ENCODE peak calls at places on chromosome 17, in seven cellular contexts. J is choroid plexus epithelial cell; R is lower leg skin; V is CD8-positive, alpha-beta T cell; Z is NB4; C is BE2C; Q is cardiac muscle cell. G is an unnamed sample.
A peak's percentile ranks its signal among the peaks of the same experiment; 100 is the strongest.

GRCh38 chr17:5832886-5833285 is 237.3 kb upstream of the WSCD1 start:
- DNase-seq in J (peak; percentile 76), V (no peak), Z (no peak), Q (peak; percentile 10), C (no peak), R (no peak), G (peak; percentile 74)

GRCh38 chr17:34584805-34585416 is 5.5 kb downstream of the TMEM132E start:
- DNase-seq in C (peak; percentile 71), Q (peak; percentile 59), V (no peak), J (peak; percentile 57), Z (peak; percentile 57), R (no peak), G (peak; percentile 13)

GRCh38 chr17:67460097-67460496 is 83.0 kb downstream of the PITPNC1 start:
- DNase-seq in C (no peak), J (no peak), R (no peak), Z (no peak), Q (no peak), V (no peak), G (no peak)

GRCh38 chr17:43814026-43814425 is 18.9 kb downstream of the MPP3 start:
- DNase-seq in R (no peak), C (no peak), Z (no peak), V (no peak), Q (no peak), J (no peak), G (no peak)

GRCh38 chr17:9644910-9645751 is at the start of gene USP43:
- DNase-seq in C (no peak), V (no peak), R (no peak), Z (peak; percentile 82), Q (peak; percentile 23), J (peak; percentile 41), G (peak; percentile 12)

GRCh38 chr17:16515933-16516332 is 23.9 kb upstream of the LRRC75A start:
- DNase-seq in R (no peak), Q (no peak), J (no peak), V (no peak), C (no peak), Z (no peak), G (no peak)

GRCh38 chr17:63820963-63821561 is 6.2 kb upstream of the PSMC5 start:
- DNase-seq in C (no peak), V (no peak), Q (no peak), Z (no peak), R (no peak), J (no peak), G (no peak)

GRCh38 chr17:76032073-76032779 is 5.1 kb upstream of the EVPL start:
- DNase-seq in J (no peak), Z (no peak), Q (no peak), R (no peak), V (no peak), C (no peak), G (no peak)

GRCh38 chr17:42781639-42782401 is 1.4 kb downstream of the WNK4 start:
- DNase-seq in R (no peak), V (no peak), Q (no peak), C (no peak), J (no peak), Z (no peak), G (no peak)

GRCh38 chr17:4722678-4723240 is 8.5 kb upstream of the MED11 start:
- DNase-seq in C (no peak), Q (no peak), V (no peak), Z (peak; percentile 36), R (no peak), J (no peak), G (no peak)

GRCh38 chr17:530851-531250 is 178.2 kb upstream of the RPH3AL start:
- DNase-seq in R (no peak), Q (no peak), J (no peak), Z (no peak), V (no peak), C (no peak), G (no peak)

GRCh38 chr17:76268015-76268749 is 3.0 kb downstream of the UBALD2 start:
- DNase-seq in C (no peak), R (peak; percentile 86), Q (peak; percentile 93), V (peak; percentile 85), J (peak; percentile 88), Z (peak; percentile 95), G (peak; percentile 80)

GRCh38 chr17:32998893-32999240 is 7.2 kb downstream of the SPACA3 start:
- DNase-seq in R (no peak), V (no peak), J (peak; percentile 30), Z (no peak), Q (peak; percentile 40), C (no peak), G (peak; percentile 73)

GRCh38 chr17:77531641-77532040 is 390.9 kb downstream of the SEC14L1 start:
- DNase-seq in J (no peak), C (no peak), V (no peak), Z (no peak), Q (no peak), R (no peak), G (no peak)

GRCh38 chr17:36943250-36944220 is 5.2 kb upstream of the AATF start:
- DNase-seq in J (no peak), Q (no peak), R (no peak), C (no peak), V (no peak), Z (no peak), G (no peak)

GRCh38 chr17:50132104-50132794 is 2.3 kb upstream of the SAMD14 start:
- DNase-seq in V (no peak), J (no peak), Z (no peak), C (no peak), R (no peak), Q (no peak), G (no peak)
- H3K4me3 ChIP-seq in V (no peak overlapping the region), J (no peak overlapping the region), Z (no peak overlapping the region), C (no peak overlapping the region), R (no peak overlapping the region), Q (no peak overlapping the region), G (no peak overlapping the region)

GRCh38 chr17:49898547-49899490 is 51.0 kb upstream of the TAC4 start:
- DNase-seq in C (no peak), J (peak; percentile 25), V (no peak), Z (no peak), R (no peak), Q (no peak), G (no peak)
- TF ChIP-seq CTCF in C (peak; percentile 7), J (peak; percentile 41), V (no peak), Z (no peak), R (no peak), Q (peak; percentile 6), G (no peak)

GRCh38 chr17:45425984-45426413 is 6.7 kb downstream of the ARHGAP27 start:
- DNase-seq in V (no peak), Q (no peak), C (no peak), R (no peak), J (no peak), Z (no peak), G (no peak)
- H3K4me3 ChIP-seq in V (no peak overlapping the region), Q (no peak overlapping the region), C (no peak overlapping the region), R (no peak overlapping the region), J (no peak overlapping the region), Z (no peak overlapping the region), G (no peak overlapping the region)

GRCh38 chr17:83076930-83077329 is 2.5 kb upstream of the METRNL start:
- DNase-seq in Q (no peak), Z (no peak), R (no peak), J (no peak), V (no peak), C (no peak), G (no peak)
- TF ChIP-seq CTCF in Q (no peak), Z (peak; percentile 19), R (no peak), J (peak; percentile 22), V (no peak), C (peak; percentile 38), G (peak; percentile 14)

GRCh38 chr17:30823425-30823824 is 1.1 kb downstream of the CRLF3 start:
- DNase-seq in C (no peak), V (no peak), Z (no peak), R (no peak), Q (no peak), J (no peak), G (no peak)
- H3K4me3 ChIP-seq in C (peak overlapping the region; percentile 78), V (peak overlapping the region; percentile 96), Z (peak overlapping the region; percentile 87), R (no peak overlapping the region), Q (peak overlapping the region; percentile 70), J (peak overlapping the region; percentile 96), G (peak overlapping the region; percentile 87)

DNA sequence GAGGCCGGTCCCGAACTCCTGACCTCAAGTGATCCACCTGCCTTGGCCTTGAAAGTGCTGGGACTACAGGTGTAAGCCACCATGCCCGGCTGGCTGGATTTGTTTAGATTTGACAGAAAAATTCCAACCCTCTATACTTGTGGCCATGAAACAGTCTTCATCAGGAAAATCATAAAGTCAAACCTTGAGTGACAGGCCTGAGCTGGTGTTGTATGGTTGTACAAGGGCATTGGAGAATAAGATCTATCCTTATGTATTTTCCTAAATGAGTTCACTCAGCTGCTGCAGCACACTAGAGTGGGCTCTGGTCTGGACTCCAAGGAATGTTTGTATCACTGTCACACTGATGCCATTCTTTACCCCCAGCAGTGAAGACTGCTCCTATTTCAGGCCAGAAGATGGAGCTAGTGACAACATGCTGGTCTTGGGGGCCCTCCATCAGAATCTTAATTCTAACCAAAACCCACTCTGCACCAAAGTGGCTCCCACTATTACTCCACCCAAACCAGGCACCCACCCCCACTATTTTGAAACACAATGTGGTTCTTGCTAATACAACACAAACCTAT is 27.4 kb downstream of the SNX11 start:
- DNase-seq in Q (no peak), Z (peak; percentile 16), R (no peak), J (peak; percentile 13), C (no peak), V (no peak), G (no peak)
- TF ChIP-seq CTCF in Q (peak; percentile 22), Z (peak; percentile 54), R (no peak), J (peak; percentile 41), C (peak; percentile 39), V (no peak), G (peak; percentile 25)

DNA sequence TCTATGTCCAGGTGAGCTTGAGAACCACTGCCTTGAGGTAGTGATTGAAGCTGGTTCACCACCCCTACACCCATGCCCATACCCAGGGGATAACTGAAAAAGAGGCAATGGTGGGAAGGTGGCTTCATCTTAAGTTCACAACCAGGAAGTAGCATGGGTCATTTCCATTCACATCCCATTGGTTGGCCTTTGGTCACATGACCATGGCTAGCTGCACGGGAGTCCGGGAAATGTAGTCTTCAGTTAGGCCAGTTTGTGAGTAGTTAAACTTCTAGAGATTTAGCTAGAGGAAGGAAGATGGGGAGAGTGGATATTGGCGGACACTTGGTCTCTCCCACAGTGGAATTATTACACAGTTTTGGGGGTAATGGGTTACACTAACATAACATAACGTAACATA is 92.9 kb downstream of the RGS9 start:
- DNase-seq in C (peak; percentile 25), Q (no peak), J (no peak), Z (no peak), V (no peak), R (no peak), G (no peak)
- H3K4me3 ChIP-seq in C (no peak overlapping the region), Q (no peak overlapping the region), J (no peak overlapping the region), Z (no peak overlapping the region), V (no peak overlapping the region), R (no peak overlapping the region), G (no peak overlapping the region)

DNA sequence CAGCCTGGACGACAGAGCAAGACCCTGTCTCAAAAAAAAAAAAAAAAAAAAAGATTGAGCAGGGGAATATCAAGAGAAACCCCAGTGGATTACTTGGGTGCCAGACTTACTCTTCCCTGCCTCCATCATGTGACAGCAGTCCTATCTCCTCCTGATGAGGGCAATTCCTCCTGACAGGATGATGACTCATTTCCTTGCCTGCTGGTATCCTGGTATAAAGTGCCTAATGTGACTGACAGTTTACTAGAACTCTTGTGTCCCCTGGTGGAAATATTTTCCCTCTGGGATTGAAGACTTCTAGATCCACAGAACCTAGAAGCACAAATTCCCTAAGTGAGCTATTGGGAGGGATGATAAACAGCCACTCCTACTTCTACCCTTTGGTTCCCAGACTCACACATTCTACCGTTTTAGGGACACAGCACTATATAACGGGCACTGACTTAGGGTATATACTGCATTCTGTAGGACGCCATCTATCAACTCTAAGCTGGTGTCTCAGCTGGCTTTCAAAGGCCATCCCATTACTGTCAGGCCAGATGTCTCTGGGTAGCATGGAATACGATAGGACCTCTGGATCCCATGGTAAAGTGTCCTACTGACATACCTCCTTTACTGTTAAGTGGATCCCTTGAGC is 114.6 kb upstream of the MED13 start:
- DNase-seq in Z (peak; percentile 26), R (no peak), V (no peak), C (peak; percentile 63), Q (peak; percentile 43), J (peak; percentile 60), G (peak; percentile 18)
- TF ChIP-seq CTCF in Z (no peak), R (no peak), V (no peak), C (peak; percentile 55), Q (no peak), J (peak; percentile 12), G (no peak)